ENCODE peak calls at places on chromosomes 16 and 17, in six cellular contexts. Z is NCI-H460, W is HFF-Myc, K is NCI-H2081, G is Caki2, C is OCI-LY7. D is an unnamed sample.

GRCh38 chr17:9676742-9677387 is 31.5 kb downstream of the USP43 start:
- DNase-seq in K (no peak), Z (peak; percentile 15), G (peak; percentile 83), C (no peak), W (peak; percentile 30), D (no peak)

GRCh38 chr17:57423541-57423940 is 167.2 kb downstream of the MSI2 start:
- DNase-seq in K (no peak), W (no peak), G (no peak), C (no peak), Z (no peak), D (no peak)

GRCh38 chr17:50218071-50218759 is 16.8 kb upstream of the COL1A1 start:
- DNase-seq in Z (no peak), C (no peak), G (no peak), W (no peak), K (no peak), D (no peak)

GRCh38 chr17:18921912-18922451 is 30.0 kb upstream of the SLC5A10 start:
- DNase-seq in C (peak; percentile 45), K (no peak), Z (no peak), W (no peak), G (peak; percentile 68), D (no peak)

GRCh38 chr17:11300201-11300600 is 59.2 kb downstream of the SHISA6 start:
- DNase-seq in C (no peak), K (no peak), G (no peak), Z (no peak), W (no peak), D (no peak)

GRCh38 chr17:7558544-7559306 is at the start of gene TNFSF13:
- DNase-seq in G (no peak), C (no peak), K (no peak), Z (no peak), W (no peak), D (no peak)

GRCh38 chr16:4653981-4654380 is 29.4 kb downstream of the MGRN1 start:
- DNase-seq in C (no peak), K (no peak), Z (no peak), G (peak; percentile 84), W (no peak), D (no peak)

GRCh38 chr17:1362065-1362848 is 37.8 kb downstream of the YWHAE start:
- DNase-seq in Z (no peak), K (no peak), W (no peak), C (peak; percentile 47), G (no peak), D (no peak)

GRCh38 chr17:41734139-41734948 is at the start of gene HAP1:
- DNase-seq in K (no peak), G (no peak), Z (peak; percentile 41), W (no peak), C (no peak), D (no peak)

GRCh38 chr17:8015957-8016631 is 13.7 kb downstream of the GUCY2D start:
- DNase-seq in Z (no peak), W (no peak), C (no peak), G (no peak), K (no peak), D (no peak)

GRCh38 chr16:22428654-22429053 is 54.2 kb upstream of the CDR2 start:
- DNase-seq in K (no peak), Z (no peak), G (no peak), C (no peak), W (no peak), D (no peak)

GRCh38 chr17:11853321-11854151 is 143.7 kb downstream of the ZNF18 start:
- DNase-seq in G (no peak), Z (no peak), K (no peak), C (no peak), W (no peak), D (no peak)

GRCh38 chr17:75925103-75925502 is 15.7 kb downstream of the FBF1 start:
- DNase-seq in K (no peak), G (no peak), W (no peak), C (no peak), Z (no peak), D (no peak)

GRCh38 chr17:78342438-78343098 is 17.3 kb downstream of the SOCS3 start:
- DNase-seq in W (no peak), G (no peak), Z (peak; percentile 52), C (no peak), K (no peak), D (peak; percentile 79)

GRCh38 chr17:66466421-66466820 is 164.0 kb downstream of the PRKCA start:
- DNase-seq in G (no peak), Z (no peak), W (no peak), K (no peak), C (no peak), D (no peak)

GRCh38 chr16:83393196-83393981 is 414.4 kb upstream of the HSBP1 start:
- DNase-seq in K (no peak), C (peak; percentile 0), Z (no peak), W (no peak), G (no peak), D (no peak)

GRCh38 chr16:29022196-29022595 is 37.3 kb downstream of the LAT start:
- DNase-seq in C (no peak), G (no peak), K (no peak), W (no peak), Z (no peak), D (no peak)

GRCh38 chr17:69335018-69335417 is 8.1 kb upstream of the ABCA5 start:
- DNase-seq in C (peak; percentile 62), W (no peak), K (no peak), Z (peak; percentile 48), G (no peak), D (no peak)

GRCh38 chr17:82329683-82330321 is 3.8 kb downstream of the SECTM1 start:
- DNase-seq in G (no peak), W (no peak), K (no peak), C (no peak), Z (no peak), D (no peak)

GRCh38 chr17:6231465-6231864 is 161.3 kb downstream of the WSCD1 start:
- DNase-seq in K (no peak), G (no peak), Z (no peak), W (no peak), C (no peak), D (no peak)

GRCh38 chr17:74080936-74081335 is 122.5 kb upstream of the RPL38 start:
- DNase-seq in K (no peak), C (no peak), W (no peak), Z (no peak), G (no peak), D (no peak)

GRCh38 chr16:87062569-87063442 is 254.4 kb downstream of the C16orf95 start:
- DNase-seq in C (peak; percentile 80), W (no peak), Z (peak; percentile 61), K (peak; percentile 27), G (peak; percentile 69), D (no peak)

GRCh38 chr17:76772842-76773521 is 35.1 kb downstream of the MFSD11 start:
- DNase-seq in G (peak; percentile 81), W (peak; percentile 92), K (no peak), C (peak; percentile 50), Z (no peak), D (peak; percentile 76)

GRCh38 chr17:17382901-17383300 is 79.7 kb downstream of the NT5M start:
- DNase-seq in K (no peak), Z (no peak), C (no peak), G (no peak), W (no peak), D (no peak)

GRCh38 chr16:22123146-22123545 is 30.8 kb downstream of the VWA3A start:
- DNase-seq in K (no peak), G (no peak), C (no peak), W (no peak), Z (no peak), D (no peak)

GRCh38 chr16:15607700-15608396 is 35.1 kb downstream of the MARF1 start:
- DNase-seq in Z (peak; percentile 55), W (no peak), C (no peak), K (no peak), G (no peak), D (no peak)

D was measured in BJ.